ENCODE peak calls at places on chromosome 2, in four cellular contexts. C is H1, I is HCT116, A is HepG2. E is an unnamed sample.

GRCh38 chr2:223944166-223944703 is 900 bp downstream of the WDFY1 start:
- DNase-seq in C (peak; percentile 82), A (peak; percentile 51), I (no peak), E (peak; percentile 79)

GRCh38 chr2:206164261-206164862 is 4.7 kb downstream of the EEF1B2 start:
- DNase-seq in C (peak; percentile 73), A (peak; percentile 34), I (no peak), E (peak; percentile 44)

GRCh38 chr2:172429351-172429968 is 2.1 kb downstream of the ITGA6 start:
- DNase-seq in I (no peak), A (no peak), C (no peak), E (no peak)

GRCh38 chr2:219045937-219046550 is 4.7 kb upstream of the CFAP65 start:
- DNase-seq in A (no peak), I (no peak), C (peak; percentile 82), E (no peak)

GRCh38 chr2:207248702-207249355 is 83.1 kb upstream of the KLF7 start:
- DNase-seq in I (no peak), A (no peak), C (no peak), E (no peak)

GRCh38 chr2:174748948-174749347 is 15.3 kb downstream of the CHRNA1 start:
- DNase-seq in A (peak; percentile 59), I (peak; percentile 66), C (peak; percentile 89), E (peak; percentile 77)

GRCh38 chr2:86764661-86765307 is 25.9 kb downstream of the CD8A start:
- DNase-seq in C (no peak), I (peak; percentile 37), A (peak; percentile 43), E (peak; percentile 58)

GRCh38 chr2:109448946-109449788 is 164.6 kb downstream of the SEPTIN10 start:
- DNase-seq in A (no peak), I (peak; percentile 8), C (no peak), E (peak; percentile 55)

GRCh38 chr2:221600388-221600787 is 28.3 kb upstream of the EPHA4 start:
- DNase-seq in C (no peak), I (no peak), A (no peak), E (no peak)

GRCh38 chr2:221601376-221601775 is 29.3 kb upstream of the EPHA4 start:
- DNase-seq in C (no peak), A (no peak), I (no peak), E (no peak)

GRCh38 chr2:221590861-221591260 is 18.8 kb upstream of the EPHA4 start:
- DNase-seq in C (no peak), A (no peak), I (no peak), E (no peak)

DNA sequence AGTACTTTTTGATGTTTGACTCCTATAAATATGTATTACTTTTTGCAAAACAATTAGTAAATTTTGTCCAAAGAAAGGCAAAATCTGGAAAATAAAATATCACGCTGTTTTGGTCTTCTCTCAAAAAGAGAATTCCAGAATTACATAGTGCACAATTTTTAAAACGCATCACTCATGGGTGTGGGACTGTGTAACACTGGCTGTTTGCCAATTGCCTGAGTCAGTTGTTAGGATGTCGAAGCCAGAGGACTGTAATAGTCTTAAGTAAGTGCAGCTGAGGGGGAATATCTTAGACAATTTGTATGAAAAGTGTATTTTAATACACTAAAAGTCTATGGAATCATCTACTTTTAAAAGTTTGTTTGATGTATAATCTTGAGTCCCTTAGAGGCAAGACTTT is 24.1 kb upstream of the EPHA4 start:
- DNase-seq in C (no peak), I (no peak), A (no peak), E (no peak)
- TF ChIP-seq SIN3A in C (no peak), I (no peak), A (no peak), E (no peak)

DNA sequence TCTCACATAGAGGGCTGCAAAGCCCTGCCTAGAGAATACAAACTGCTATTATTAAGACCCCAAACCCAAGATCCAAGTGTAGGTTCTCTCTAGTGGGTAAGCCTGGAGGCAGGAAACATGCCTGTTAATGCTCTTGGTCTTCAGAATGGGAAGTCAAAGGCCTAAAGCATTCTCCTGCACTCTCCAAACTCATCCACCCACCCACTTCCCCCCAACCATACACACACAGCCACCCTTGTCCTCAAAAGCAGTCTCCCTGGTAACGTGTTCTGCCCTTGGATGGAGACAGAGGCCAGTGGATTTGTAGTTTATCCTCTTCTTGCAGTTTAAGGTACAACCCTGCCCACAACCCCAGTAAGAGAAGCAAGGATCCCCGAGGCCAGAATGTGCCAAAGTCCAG is 22.9 kb downstream of the TMEM247 start:
- DNase-seq in I (no peak), C (no peak), A (no peak), E (no peak)
- TF ChIP-seq JUND in I (no peak), C (no peak), A (no peak), E (no peak)

GRCh38 chr2:204611764-204612163 is 66.5 kb downstream of the PARD3B start:
- DNase-seq in C (no peak), I (no peak), A (no peak), E (no peak)

GRCh38 chr2:204615456-204615855 is 70.2 kb downstream of the PARD3B start:
- DNase-seq in I (no peak), A (no peak), C (no peak), E (no peak)

GRCh38 chr2:204608261-204608660 is 63.0 kb downstream of the PARD3B start:
- DNase-seq in I (no peak), C (no peak), A (no peak), E (no peak)

GRCh38 chr2:204613635-204614034 is 68.4 kb downstream of the PARD3B start:
- DNase-seq in A (no peak), I (no peak), C (no peak), E (no peak)

GRCh38 chr2:204611017-204611631 is 65.8 kb downstream of the PARD3B start:
- DNase-seq in C (no peak), A (peak; percentile 47), I (no peak), E (no peak)
- TF ChIP-seq SIN3A in C (no peak), A (no peak), I (no peak), E (no peak)

GRCh38 chr2:190722061-190722759 is 73.3 kb downstream of the NAB1 start:
- DNase-seq in C (no peak), I (no peak), A (no peak), E (no peak)
- TF ChIP-seq JUND in C (no peak), I (no peak), A (no peak), E (no peak)

GRCh38 chr2:119259296-119259860 is 35.7 kb downstream of the STEAP3 start:
- DNase-seq in A (no peak), I (no peak), C (no peak), E (peak; percentile 1)
- TF ChIP-seq SIN3A in A (no peak), I (no peak), C (no peak), E (no peak)

DNA sequence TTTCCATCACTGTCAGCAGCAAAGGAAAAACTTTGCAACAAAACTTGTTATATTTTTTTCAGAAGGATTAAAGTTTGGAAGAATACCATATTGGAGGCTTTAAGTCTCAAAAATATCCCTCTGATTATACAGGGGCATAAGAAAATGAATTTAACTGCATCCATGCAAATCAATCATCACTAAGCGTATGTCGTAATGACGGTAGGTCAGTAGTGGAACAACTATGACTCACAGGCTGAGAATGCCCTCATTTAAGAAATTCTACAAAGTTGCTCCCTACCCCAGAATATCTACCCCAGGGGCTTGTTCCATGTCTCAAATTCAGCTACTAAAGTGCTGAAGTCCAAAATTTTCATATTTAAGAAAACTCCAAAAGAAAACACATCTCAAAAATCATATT is 12.5 kb upstream of the NAB1 start:
- DNase-seq in C (no peak), I (no peak), A (no peak), E (no peak)
- TF ChIP-seq JUND in C (peak; percentile 33), I (peak; percentile 41), A (no peak), E (no peak)

GRCh38 chr2:189552334-189552990 is 28.1 kb downstream of the SLC40A1 start:
- DNase-seq in I (no peak), A (peak; percentile 65), C (no peak), E (no peak)
- TF ChIP-seq SIN3A in I (no peak), A (no peak), C (no peak), E (no peak)

GRCh38 chr2:9747396-9747795 is 95.9 kb upstream of the TAF1B start:
- DNase-seq in C (no peak), A (no peak), I (no peak), E (no peak)
- TF ChIP-seq JUND in C (no peak), A (no peak), I (no peak), E (no peak)

E was measured in SK-N-SH.